ENCODE peak calls at places on chromosomes 13 and 19, in six cellular contexts. B is adrenal gland; N is CD4-positive, CD25-positive, alpha-beta regulatory T cell; P is effector memory CD4-positive, alpha-beta T cell; T is CD8-positive, alpha-beta T cell; C is astrocyte. E is an unnamed sample.

GRCh38 chr19:47004012-47004465 is 15.6 kb upstream of the NPAS1 start:
- DNase-seq in T (no peak), P (no peak), B (no peak), C (no peak), N (no peak), E (no peak)

GRCh38 chr13:106028916-106029315 is 506.5 kb downstream of the EFNB2 start:
- DNase-seq in N (no peak), P (no peak), T (no peak), B (no peak), C (peak; percentile 71), E (no peak)

GRCh38 chr13:44141725-44142539 is 231.7 kb upstream of the SERP2 start:
- DNase-seq in N (peak; percentile 90), B (peak; percentile 97), P (peak; percentile 92), T (peak; percentile 84), C (peak; percentile 83), E (peak; percentile 98)

GRCh38 chr13:39916330-39916729 is 260.9 kb downstream of the COG6 start:
- DNase-seq in B (no peak), T (no peak), C (no peak), P (no peak), N (no peak), E (no peak)

GRCh38 chr13:32432856-32433255 is 4.9 kb upstream of the N4BP2L1 start:
- DNase-seq in B (no peak), N (no peak), P (no peak), C (no peak), T (no peak), E (no peak)

GRCh38 chr13:22744688-22745452 is 435.9 kb upstream of the SGCG start:
- DNase-seq in N (no peak), T (no peak), B (no peak), C (no peak), P (no peak), E (peak; percentile 51)

GRCh38 chr19:55272142-55272541 is 7.8 kb downstream of the HSPBP1 start:
- DNase-seq in B (no peak), T (no peak), N (no peak), C (no peak), P (no peak), E (no peak)

GRCh38 chr19:16834747-16835146 is 5.5 kb downstream of the SIN3B start:
- DNase-seq in N (no peak), T (no peak), P (no peak), C (peak; percentile 10), B (no peak), E (peak; percentile 42)

GRCh38 chr13:65133094-65133493 is 2097.0 kb downstream of the PCDH9 start:
- DNase-seq in B (no peak), P (no peak), C (no peak), T (no peak), N (no peak), E (no peak)

GRCh38 chr19:49716154-49716553 is 25.2 kb downstream of the CPT1C start:
- DNase-seq in T (no peak), P (no peak), C (no peak), B (no peak), N (no peak), E (peak; percentile 31)

GRCh38 chr19:37817180-37817911 is 38.0 kb upstream of the ZNF573 start:
- DNase-seq in T (peak; percentile 70), B (peak; percentile 88), C (peak; percentile 27), P (peak; percentile 3), N (no peak), E (no peak)

GRCh38 chr13:50334092-50334778 is 319.0 kb downstream of the KCNRG start:
- DNase-seq in B (no peak), C (no peak), T (no peak), P (no peak), N (no peak), E (no peak)

GRCh38 chr13:99688776-99689175 is 187.5 kb downstream of the TM9SF2 start:
- DNase-seq in N (no peak), P (no peak), T (no peak), B (no peak), C (no peak), E (no peak)

GRCh38 chr19:32336259-32337111 is 8.9 kb upstream of the ZNF507 start:
- DNase-seq in P (no peak), T (no peak), B (no peak), N (no peak), C (no peak), E (no peak)

GRCh38 chr13:79918620-79919019 is 422.3 kb downstream of the SPRY2 start:
- DNase-seq in N (no peak), T (no peak), P (no peak), C (no peak), B (no peak), E (no peak)

GRCh38 chr19:13181747-13182388 is 31.7 kb downstream of the IER2 start:
- DNase-seq in N (no peak), C (peak; percentile 66), B (peak; percentile 83), T (peak; percentile 63), P (no peak), E (peak; percentile 84)

GRCh38 chr13:38191016-38191415 is 158.6 kb upstream of the UFM1 start:
- DNase-seq in N (no peak), C (no peak), T (no peak), P (no peak), B (no peak), E (no peak)

GRCh38 chr13:76886292-76887061 is at the start of gene KCTD12:
- DNase-seq in B (peak; percentile 83), N (peak; percentile 84), P (peak; percentile 53), C (peak; percentile 74), T (peak; percentile 77), E (peak; percentile 86)

GRCh38 chr13:35818577-35819165 is 312.5 kb downstream of the DCLK1 start:
- DNase-seq in N (peak; percentile 22), P (no peak), C (no peak), T (no peak), B (no peak), E (no peak)

GRCh38 chr13:29537736-29538624 is 57.5 kb downstream of the SLC7A1 start:
- DNase-seq in T (no peak), P (no peak), C (no peak), B (no peak), N (no peak), E (no peak)

GRCh38 chr13:94609196-94609595 is 7.5 kb downstream of the GPR180 start:
- DNase-seq in N (no peak), T (no peak), B (no peak), C (no peak), P (no peak), E (no peak)
- H3K4me3 ChIP-seq in N (no peak overlapping the region), T (no peak overlapping the region), B (no peak overlapping the region), C (no peak overlapping the region), P (no peak overlapping the region), E (no peak overlapping the region)

DNA sequence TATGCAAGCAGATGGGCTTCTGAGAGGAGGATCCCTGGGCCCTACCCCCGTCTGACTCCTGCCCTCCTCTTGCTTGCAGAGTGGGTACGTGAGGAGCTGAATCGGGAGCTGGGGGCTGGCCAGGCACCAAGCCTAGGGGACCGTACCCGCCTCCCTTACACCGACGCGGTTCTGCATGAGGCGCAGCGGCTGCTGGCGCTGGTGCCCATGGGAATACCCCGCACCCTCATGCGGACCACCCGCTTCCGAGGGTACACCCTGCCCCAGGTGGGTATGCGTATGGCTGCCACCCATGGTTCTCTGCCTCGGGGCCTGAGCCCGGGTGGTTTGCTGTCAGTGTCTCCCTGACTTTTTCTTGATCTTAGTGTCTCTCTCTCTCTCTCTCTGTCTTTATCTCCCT is 10.4 kb downstream of the CYP2S1 start:
- DNase-seq in N (no peak), C (no peak), P (no peak), B (no peak), T (no peak), E (no peak)
- H3K36me3 ChIP-seq in N (no peaks in the 10 kb centered on the region), C (no peaks in the 10 kb centered on the region), P (no peaks in the 10 kb centered on the region), B (no peaks in the 10 kb centered on the region), T (no peaks in the 10 kb centered on the region), E (peaks cover 22% of the 10 kb centered on the region)

DNA sequence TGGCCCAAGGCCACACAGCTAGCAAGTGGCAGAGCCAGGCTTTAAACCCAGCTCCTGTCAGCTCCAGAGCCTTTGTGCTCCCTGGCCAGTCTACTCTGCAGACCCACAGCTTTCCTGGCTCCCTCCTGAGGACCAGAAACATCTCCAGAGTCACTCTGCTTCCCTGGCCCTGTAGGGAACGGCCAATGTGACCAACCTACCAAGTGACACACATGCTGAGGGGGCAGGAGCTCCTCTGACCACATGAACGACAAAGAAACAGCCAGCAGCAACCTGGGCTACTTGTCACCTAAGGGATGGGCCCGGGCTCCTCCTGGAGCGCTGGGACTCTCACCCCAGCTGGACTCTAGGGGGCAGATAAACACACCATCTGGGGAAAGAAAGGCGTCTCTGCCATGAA is 19.3 kb downstream of the PEG3 start:
- DNase-seq in C (no peak), P (no peak), N (no peak), T (no peak), B (no peak), E (no peak)
- H3K9me3 ChIP-seq in C (peaks cover 14% of the 10 kb centered on the region), P (no peaks in the 10 kb centered on the region), N (peaks cover 52% of the 10 kb centered on the region), T (peaks cover 5% of the 10 kb centered on the region), B (no peaks in the 10 kb centered on the region), E (peaks cover 2% of the 10 kb centered on the region)

GRCh38 chr13:110270507-110270906 is 36.5 kb downstream of the COL4A1 start:
- DNase-seq in T (no peak), B (no peak), C (no peak), P (no peak), N (no peak), E (no peak)
- H3K4me3 ChIP-seq in T (no peak overlapping the region), B (no peak overlapping the region), C (no peak overlapping the region), P (no peak overlapping the region), N (no peak overlapping the region), E (no peak overlapping the region)